ENCODE peak calls at places on chromosomes 1 and 21, in four cellular contexts. Y is K562, Q is HL-60, E is GM12878. K is an unnamed sample.

GRCh38 chr1:1291023-1291528 is 10.8 kb downstream of the SCNN1D start:
- DNase-seq in Y (peak), Q (no peak), E (no peak), K (no peak)

GRCh38 chr21:14850394-14850793 is 214.4 kb downstream of the NRIP1 start:
- DNase-seq in Y (no peak), Q (no peak), E (no peak), K (no peak)

GRCh38 chr1:88878731-88879130 is 12.6 kb downstream of the GTF2B start:
- DNase-seq in Y (no peak), Q (no peak), E (no peak), K (no peak)

GRCh38 chr1:16434501-16434900 is 2.7 kb downstream of the SPATA21 start:
- DNase-seq in Y (no peak), Q (no peak), E (no peak), K (no peak)

GRCh38 chr1:183956559-183957188 is 80.9 kb downstream of the COLGALT2 start:
- DNase-seq in Y (peak), Q (peak), E (peak), K (peak)

GRCh38 chr1:68291763-68292384 is 59.6 kb upstream of the WLS start:
- DNase-seq in Y (peak), Q (no peak), E (no peak), K (no peak)

GRCh38 chr1:67559222-67559700 is 125.7 kb upstream of the GADD45A start:
- DNase-seq in Y (peak), Q (no peak), E (no peak), K (no peak)

GRCh38 chr21:15682182-15682895 is 47.4 kb upstream of the USP25 start:
- DNase-seq in Y (no peak), Q (peak), E (no peak), K (no peak)

GRCh38 chr1:115670476-115671175 is 28.9 kb downstream of the VANGL1 start:
- DNase-seq in Y (no peak), Q (no peak), E (no peak), K (no peak)

GRCh38 chr1:45499415-45499769 is 481 bp downstream of the CCDC163 start:
- DNase-seq in Y (no peak), Q (no peak), E (no peak), K (no peak)

GRCh38 chr1:90579212-90579802 is 137.8 kb downstream of the BARHL2 start:
- DNase-seq in Y (peak), Q (peak), E (no peak), K (peak)

GRCh38 chr1:157137051-157137772 is 983 bp downstream of the ETV3 start:
- DNase-seq in Y (peak), Q (peak), E (no peak), K (no peak)

GRCh38 chr21:35316933-35317332 is 267.8 kb upstream of the RUNX1 start:
- DNase-seq in Y (peak), Q (no peak), E (no peak), K (no peak)

GRCh38 chr1:202283991-202284390 is 57.7 kb downstream of the UBE2T start:
- DNase-seq in Y (no peak), Q (no peak), E (no peak), K (no peak)

GRCh38 chr1:236348071-236348470 is 46.0 kb upstream of the EDARADD start:
- DNase-seq in Y (no peak), Q (no peak), E (no peak), K (no peak)

GRCh38 chr1:241998412-241998921 is 431 bp downstream of the MAP1LC3C start:
- DNase-seq in Y (peak), Q (peak), E (no peak), K (no peak)

GRCh38 chr1:83581747-83582146 is 417.2 kb downstream of the TTLL7 start:
- DNase-seq in Y (no peak), Q (no peak), E (no peak), K (no peak)

GRCh38 chr1:92326681-92327080 is 27.8 kb downstream of the RPAP2 start:
- DNase-seq in Y (no peak), Q (no peak), E (no peak), K (no peak)

GRCh38 chr1:12776801-12777557 is 3.4 kb downstream of the PRAMEF12 start:
- DNase-seq in Y (no peak), Q (no peak), E (no peak), K (no peak)

GRCh38 chr21:45580576-45581321 is 38.5 kb upstream of the SLC19A1 start:
- DNase-seq in Y (no peak), Q (no peak), E (no peak), K (no peak)

GRCh38 chr1:30807318-30808066 is 49.9 kb upstream of the LAPTM5 start:
- DNase-seq in Y (no peak), Q (no peak), E (no peak), K (no peak)

GRCh38 chr1:112805155-112805853 is 90.2 kb upstream of the PPM1J start:
- DNase-seq in Y (no peak), Q (no peak), E (no peak), K (no peak)

GRCh38 chr1:109971559-109971958 is 13.0 kb upstream of the AHCYL1 start:
- DNase-seq in Y (no peak), Q (no peak), E (no peak), K (no peak)

GRCh38 chr1:24910210-24910609 is 19.9 kb downstream of the RUNX3 start:
- DNase-seq in Y (no peak), Q (no peak), E (no peak), K (no peak)

GRCh38 chr1:41891403-41891896 is 27.3 kb downstream of the HIVEP3 start:
- DNase-seq in Y (peak), Q (no peak), E (peak), K (peak)

GRCh38 chr1:73065585-73065984 is 783.2 kb upstream of the NEGR1 start:
- DNase-seq in Y (no peak), Q (no peak), E (no peak), K (no peak)

GRCh38 chr1:209879539-209879938 is 51.8 kb downstream of the UTP25 start:
- DNase-seq in Y (no peak), Q (no peak), E (no peak), K (no peak)

GRCh38 chr1:116569776-116570357 is 959 bp downstream of the CD58 start:
- DNase-seq in Y (peak), Q (no peak), E (no peak), K (no peak)

GRCh38 chr1:41023279-41023990 is 1.9 kb upstream of the SLFNL1 start:
- DNase-seq in Y (peak), Q (no peak), E (no peak), K (no peak)

GRCh38 chr1:94667716-94668282 is 126.2 kb upstream of the F3 start:
- DNase-seq in Y (peak), Q (no peak), E (no peak), K (no peak)
- TF ChIP-seq SPI1 in Y (no peak), Q (no peak), E (no peak), K (no peak)

GRCh38 chr1:87386217-87386790 is 57.6 kb downstream of the LMO4 start:
- DNase-seq in Y (no peak), Q (no peak), E (no peak), K (no peak)
- TF ChIP-seq SPI1 in Y (no peak), Q (no peak), E (no peak), K (no peak)

GRCh38 chr1:189620471-189620870 is 857.2 kb downstream of the BRINP3 start:
- DNase-seq in Y (no peak), Q (no peak), E (no peak), K (no peak)

GRCh38 chr1:189619682-189620332 is 857.9 kb downstream of the BRINP3 start:
- DNase-seq in Y (peak), Q (no peak), E (no peak), K (no peak)

DNA sequence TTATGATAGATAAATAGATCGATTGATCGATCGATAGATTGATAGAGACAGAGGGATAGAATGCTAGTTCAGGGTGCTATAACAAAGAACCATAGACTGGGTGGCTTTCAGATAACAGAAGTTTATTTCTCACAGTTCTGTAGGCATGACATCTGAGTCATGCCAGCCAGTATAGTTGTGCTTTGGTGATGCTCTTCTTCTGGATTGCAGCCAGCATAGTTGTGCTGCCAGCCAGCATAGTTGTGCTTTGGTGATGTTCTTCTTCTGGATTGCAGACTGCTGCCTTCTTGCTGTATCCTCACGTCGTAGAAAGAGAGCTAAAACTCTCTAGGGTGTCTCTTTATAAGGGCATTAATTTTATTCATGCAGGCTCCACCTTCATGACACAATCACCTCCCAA is 860.8 kb downstream of the BRINP3 start:
- DNase-seq in Y (no peak), Q (no peak), E (no peak), K (no peak)
- TF ChIP-seq SPI1 in Y (no peak), Q (no peak), E (no peak), K (no peak)

DNA sequence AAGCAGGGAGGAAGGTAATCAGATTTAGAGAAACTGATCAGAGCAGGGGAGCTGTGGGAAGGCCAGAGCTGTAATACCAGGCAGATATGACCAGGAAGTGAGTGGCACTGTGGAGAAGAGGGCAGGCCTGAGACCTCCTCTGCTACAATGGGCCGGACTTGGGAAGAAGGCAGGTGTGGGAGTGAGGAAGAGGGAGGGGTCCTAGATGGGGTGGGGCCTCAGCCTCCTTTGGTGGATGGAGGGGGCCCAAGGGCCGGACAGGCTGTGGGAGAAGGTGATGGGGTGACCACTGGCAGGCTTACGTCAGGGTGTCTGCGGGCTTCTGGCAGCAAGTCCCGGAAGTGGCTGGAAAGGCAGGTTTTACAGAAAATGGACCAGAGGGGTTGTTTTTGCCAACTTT is 5.0 kb upstream of the HPCA start:
- DNase-seq in Y (no peak), Q (no peak), E (no peak), K (no peak)
- TF ChIP-seq SPI1 in Y (no peak), Q (no peak), E (no peak), K (no peak)

K was measured in GM12891.